ENCODE peak calls at places on chromosomes 12 and 14, in four cellular contexts. Y is HCT116, K is HepG2, E is H1. B is an unnamed sample.

GRCh38 chr12:8026282-8026637 is 6.3 kb upstream of the FOXJ2 start:
- DNase-seq in E (no peak), K (no peak), Y (no peak), B (no peak)

GRCh38 chr12:1594045-1594294 is 411 bp downstream of the FBXL14 start:
- DNase-seq in K (no peak), E (no peak), Y (no peak), B (no peak)

GRCh38 chr14:70755655-70756054 is 53.7 kb downstream of the MAP3K9 start:
- DNase-seq in Y (no peak), K (no peak), E (no peak), B (no peak)

GRCh38 chr12:109940339-109940923 is 40.4 kb downstream of the TCHP start:
- DNase-seq in K (no peak), Y (no peak), E (no peak), B (no peak)

GRCh38 chr12:92078167-92079053 is 67.2 kb downstream of the BTG1 start:
- DNase-seq in E (no peak), K (no peak), Y (peak), B (peak)

GRCh38 chr12:33439587-33440011 is at the start of gene SYT10:
- DNase-seq in K (no peak), E (no peak), Y (no peak), B (no peak)

GRCh38 chr12:100555722-100556121 is 17.8 kb upstream of the GAS2L3 start:
- DNase-seq in E (no peak), Y (no peak), K (peak), B (no peak)

GRCh38 chr12:57766464-57767311 is at the start of gene CYP27B1:
- DNase-seq in K (no peak), Y (no peak), E (peak), B (peak)

GRCh38 chr14:33480589-33481184 is 470.2 kb downstream of the EGLN3 start:
- DNase-seq in E (no peak), K (no peak), Y (no peak), B (no peak)

GRCh38 chr14:28577187-28577586 is 189.4 kb upstream of the FOXG1 start:
- DNase-seq in Y (no peak), K (no peak), E (no peak), B (no peak)

GRCh38 chr14:103255555-103255954 is 78.5 kb upstream of the EIF5 start:
- DNase-seq in K (no peak), E (no peak), Y (no peak), B (no peak)

GRCh38 chr12:62933220-62933870 is 1.6 kb downstream of the PPM1H start:
- DNase-seq in E (no peak), Y (no peak), K (peak), B (peak)

GRCh38 chr14:29274890-29275651 is 508.5 kb downstream of the FOXG1 start:
- DNase-seq in Y (no peak), K (no peak), E (no peak), B (no peak)

GRCh38 chr14:45201908-45202307 is 51.1 kb downstream of the MIS18BP1 start:
- DNase-seq in E (no peak), K (peak), Y (no peak), B (no peak)

GRCh38 chr12:6432991-6433390 is 11.8 kb upstream of the CD27 start:
- DNase-seq in K (no peak), Y (no peak), E (no peak), B (no peak)

GRCh38 chr12:96570579-96570978 is 81.2 kb downstream of the CFAP54 start:
- DNase-seq in K (no peak), E (no peak), Y (no peak), B (no peak)

GRCh38 chr12:1474059-1474537 is 120.3 kb downstream of the FBXL14 start:
- DNase-seq in K (peak), E (no peak), Y (peak), B (no peak)

GRCh38 chr14:56794088-56794556 is 16.2 kb downstream of the OTX2 start:
- DNase-seq in E (no peak), K (no peak), Y (no peak), B (no peak)

GRCh38 chr14:98878278-98878677 is 393.7 kb downstream of the BCL11B start:
- DNase-seq in K (no peak), E (no peak), Y (no peak), B (no peak)

GRCh38 chr12:106897082-106897481 is 58.6 kb upstream of the TMEM263 start:
- DNase-seq in Y (peak), E (no peak), K (peak), B (peak)

GRCh38 chr12:117506333-117506732 is 144.9 kb upstream of the NOS1 start:
- DNase-seq in K (no peak), Y (no peak), E (no peak), B (no peak)

GRCh38 chr12:49947593-49948226 is 2.8 kb upstream of the AQP2 start:
- DNase-seq in E (no peak), K (no peak), Y (no peak), B (no peak)

GRCh38 chr14:75205586-75205985 is 29.2 kb upstream of the TMED10 start:
- DNase-seq in E (no peak), K (no peak), Y (no peak), B (no peak)

GRCh38 chr14:79483989-79484388 is 727.3 kb downstream of the DIO2 start:
- DNase-seq in K (no peak), Y (no peak), E (peak), B (no peak)

GRCh38 chr12:27802936-27803335 is 22.9 kb upstream of the MANSC4 start:
- DNase-seq in Y (no peak), E (no peak), K (no peak), B (no peak)

GRCh38 chr12:90250766-90251165 is 542.1 kb upstream of the ATP2B1 start:
- DNase-seq in E (no peak), K (no peak), Y (no peak), B (no peak)

GRCh38 chr12:90257927-90258624 is 549.4 kb upstream of the ATP2B1 start:
- DNase-seq in Y (no peak), K (no peak), E (no peak), B (no peak)

GRCh38 chr12:90250041-90250440 is 541.4 kb upstream of the ATP2B1 start:
- DNase-seq in K (no peak), Y (no peak), E (no peak), B (no peak)

GRCh38 chr12:90253142-90253541 is 544.5 kb upstream of the ATP2B1 start:
- DNase-seq in K (no peak), Y (no peak), E (no peak), B (no peak)

GRCh38 chr12:90253674-90254181 is 545.1 kb upstream of the ATP2B1 start:
- DNase-seq in Y (peak), E (no peak), K (no peak), B (peak)
- TF ChIP-seq JUND in Y (peak), E (no peak), K (no peak), B (no peak)

GRCh38 chr14:89085154-89086059 is 261.0 kb downstream of the TTC8 start:
- DNase-seq in E (no peak), Y (no peak), K (no peak), B (no peak)
- TF ChIP-seq JUND in E (no peak), Y (no peak), K (no peak), B (no peak)

GRCh38 chr12:94644622-94645021 is 5.7 kb downstream of the TMCC3 start:
- DNase-seq in E (no peak), Y (no peak), K (no peak), B (no peak)
- TF ChIP-seq JUND in E (no peak), Y (no peak), K (no peak), B (no peak)

GRCh38 chr12:69412655-69413054 is 53.1 kb downstream of the YEATS4 start:
- DNase-seq in E (no peak), Y (no peak), K (no peak), B (no peak)
- TF ChIP-seq JUND in E (no peak), Y (no peak), K (no peak), B (no peak)

GRCh38 chr12:4451694-4452093 is 6.1 kb upstream of the FGF6 start:
- DNase-seq in Y (no peak), E (no peak), K (no peak), B (no peak)

GRCh38 chr12:4448376-4448775 is 2.8 kb upstream of the FGF6 start:
- DNase-seq in E (no peak), Y (no peak), K (no peak), B (no peak)

GRCh38 chr12:4448943-4449861 is 3.6 kb upstream of the FGF6 start:
- DNase-seq in K (peak), Y (no peak), E (no peak), B (no peak)

GRCh38 chr12:4450551-4451112 is 5.0 kb upstream of the FGF6 start:
- DNase-seq in Y (no peak), E (peak), K (no peak), B (no peak)

GRCh38 chr12:4449862-4450222 is 4.2 kb upstream of the FGF6 start:
- DNase-seq in E (no peak), Y (no peak), K (no peak), B (peak)
- TF ChIP-seq JUND in E (no peak), Y (no peak), K (no peak), B (no peak)

GRCh38 chr12:120971299-120972180 is 6.8 kb upstream of the HNF1A start:
- DNase-seq in Y (peak), E (no peak), K (peak), B (peak)
- TF ChIP-seq JUND in Y (no peak), E (no peak), K (no peak), B (no peak)